ENCODE peak calls at places on chromosome 2, in eight cellular contexts. V is brain microvascular endothelial cell, U is WTC11, F is lung, J is Calu3, X is GM20000, T is PC-9, G is tibial artery. S is an unnamed sample.

GRCh38 chr2:127225186-127225960 is 5.3 kb upstream of the CYP27C1 start:
- DNase-seq in V (peak; percentile 73), U (no peak), F (no peak), J (no peak), X (no peak), T (peak; percentile 41), G (no peak), S (no peak)

GRCh38 chr2:142058149-142058548 is 72.7 kb downstream of the LRP1B start:
- DNase-seq in V (no peak), U (no peak), F (no peak), J (no peak), X (no peak), T (no peak), G (no peak), S (no peak)

GRCh38 chr2:168152902-168153301 is 94.5 kb downstream of the STK39 start:
- DNase-seq in V (no peak), U (no peak), F (no peak), J (no peak), X (no peak), T (no peak), G (no peak), S (no peak)

GRCh38 chr2:73939419-73939818 is 12.7 kb downstream of the DGUOK start:
- DNase-seq in V (no peak), U (no peak), F (peak; percentile 37), J (no peak), X (no peak), T (no peak), G (no peak), S (peak; percentile 52)

GRCh38 chr2:128215897-128216645 is 102.6 kb downstream of the HS6ST1 start:
- DNase-seq in V (no peak), U (no peak), F (no peak), J (no peak), X (no peak), T (no peak), G (no peak), S (no peak)

GRCh38 chr2:121689356-121689755 is 40.1 kb upstream of the CLASP1 start:
- DNase-seq in V (peak; percentile 67), U (no peak), F (no peak), J (peak; percentile 76), X (no peak), T (peak; percentile 50), G (no peak), S (no peak)

GRCh38 chr2:158486970-158487325 is 30.2 kb downstream of the PKP4 start:
- DNase-seq in V (peak; percentile 38), U (no peak), F (no peak), J (no peak), X (no peak), T (no peak), G (no peak), S (no peak)

GRCh38 chr2:69141081-69141480 is 128.1 kb downstream of the ANTXR1 start:
- DNase-seq in V (no peak), U (no peak), F (no peak), J (no peak), X (no peak), T (no peak), G (peak; percentile 56), S (no peak)

GRCh38 chr2:38496927-38497669 is 105.6 kb downstream of the HNRNPLL start:
- DNase-seq in V (no peak), U (no peak), F (no peak), J (no peak), X (no peak), T (no peak), G (peak; percentile 64), S (no peak)

GRCh38 chr2:101540518-101540917 is 65.6 kb upstream of the RFX8 start:
- DNase-seq in V (peak; percentile 33), U (no peak), F (peak; percentile 13), J (peak; percentile 8), X (no peak), T (peak; percentile 91), G (no peak), S (no peak)

GRCh38 chr2:49367003-49367402 is 212.7 kb upstream of the FSHR start:
- DNase-seq in V (no peak), U (no peak), F (no peak), J (no peak), X (no peak), T (no peak), G (no peak), S (no peak)

GRCh38 chr2:58046335-58046584 is 346 bp upstream of the VRK2 start:
- DNase-seq in V (no peak), U (no peak), F (no peak), J (no peak), X (no peak), T (no peak), G (no peak), S (no peak)

GRCh38 chr2:240733803-240734495 is 42.3 kb downstream of the AQP12A start:
- DNase-seq in V (no peak), U (peak; percentile 27), F (no peak), J (no peak), X (peak; percentile 54), T (no peak), G (no peak), S (no peak)
- TF ChIP-seq CTCF in V (peak; percentile 34), U (no peak), F (no peak), J (no peak), X (no peak), T (peak; percentile 41), G (no peak), S (peak; percentile 35)

DNA sequence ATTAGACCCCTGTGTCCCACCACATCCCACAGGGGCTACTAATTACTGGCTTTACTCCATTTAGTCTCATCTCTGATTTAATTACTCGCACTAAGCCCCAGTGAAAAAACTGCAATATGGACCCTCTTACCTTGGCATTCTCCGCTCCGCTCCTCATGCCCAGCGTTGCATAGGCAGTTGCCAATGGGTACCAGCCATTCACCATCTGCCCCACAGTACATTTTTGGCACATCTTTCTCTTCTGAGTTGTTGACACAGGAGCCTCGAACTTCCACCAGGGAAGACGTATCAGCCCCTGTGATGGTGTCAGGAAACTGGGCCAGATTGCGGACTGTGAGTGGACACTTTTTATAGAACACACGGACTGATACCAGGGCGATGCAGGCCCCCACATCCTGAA is 8.5 kb downstream of the EPHA4 start:
- DNase-seq in V (no peak), U (no peak), F (no peak), J (no peak), X (no peak), T (no peak), G (no peak), S (no peak)
- TF ChIP-seq CTCF in V (no peak), U (no peak), F (no peak), J (no peak), X (no peak), T (no peak), G (no peak), S (no peak)

GRCh38 chr2:189347540-189347939 is 93.7 kb upstream of the WDR75 start:
- DNase-seq in V (peak; percentile 95), U (no peak), F (no peak), J (peak; percentile 21), X (peak; percentile 23), T (peak; percentile 41), G (peak; percentile 55), S (no peak)
- TF ChIP-seq CTCF in V (peak; percentile 47), U (no peak), F (no peak), J (no peak), X (no peak), T (no peak), G (peak; percentile 14), S (no peak)

GRCh38 chr2:5590836-5591235 is 101.3 kb upstream of the SOX11 start:
- DNase-seq in V (no peak), U (no peak), F (no peak), J (no peak), X (no peak), T (no peak), G (no peak), S (no peak)

GRCh38 chr2:5589183-5589582 is 103.0 kb upstream of the SOX11 start:
- DNase-seq in V (no peak), U (no peak), F (no peak), J (no peak), X (no peak), T (no peak), G (no peak), S (no peak)

GRCh38 chr2:5592906-5593305 is 99.3 kb upstream of the SOX11 start:
- DNase-seq in V (no peak), U (no peak), F (no peak), J (no peak), X (no peak), T (no peak), G (no peak), S (no peak)

GRCh38 chr2:5587726-5588125 is 104.5 kb upstream of the SOX11 start:
- DNase-seq in V (no peak), U (no peak), F (no peak), J (no peak), X (no peak), T (no peak), G (no peak), S (no peak)
- TF ChIP-seq CTCF in V (no peak), U (no peak), F (no peak), J (no peak), X (no peak), T (no peak), G (no peak), S (no peak)

DNA sequence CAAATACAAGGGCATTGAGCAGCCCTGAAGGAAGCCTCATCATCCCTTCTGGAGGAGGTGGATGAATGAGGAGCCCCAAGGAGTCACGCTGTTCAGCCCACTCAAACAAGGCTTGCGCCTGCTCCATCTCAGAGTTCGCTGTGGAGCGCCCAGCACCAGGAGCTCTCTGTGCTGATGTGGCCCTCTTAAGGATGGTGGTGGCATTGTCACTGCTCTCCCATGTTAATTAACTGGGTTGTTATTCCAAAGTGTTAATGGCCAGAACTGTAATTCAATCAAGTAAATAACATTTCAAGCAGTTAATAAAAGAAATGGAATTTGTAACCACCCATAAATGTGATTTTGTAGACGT is 726.0 kb upstream of the RAB6C start:
- DNase-seq in V (no peak), U (peak; percentile 49), F (no peak), J (no peak), X (peak; percentile 22), T (no peak), G (no peak), S (no peak)
- TF ChIP-seq CTCF in V (no peak), U (no peak), F (no peak), J (no peak), X (no peak), T (peak; percentile 31), G (peak; percentile 13), S (no peak)

GRCh38 chr2:204557604-204558003 is 12.3 kb downstream of the PARD3B start:
- DNase-seq in V (no peak), U (no peak), F (no peak), J (no peak), X (no peak), T (no peak), G (no peak), S (no peak)

GRCh38 chr2:204560902-204561301 is 15.6 kb downstream of the PARD3B start:
- DNase-seq in V (no peak), U (no peak), F (no peak), J (no peak), X (no peak), T (no peak), G (no peak), S (no peak)

GRCh38 chr2:204566439-204566838 is 21.2 kb downstream of the PARD3B start:
- DNase-seq in V (no peak), U (no peak), F (no peak), J (no peak), X (no peak), T (no peak), G (no peak), S (no peak)

DNA sequence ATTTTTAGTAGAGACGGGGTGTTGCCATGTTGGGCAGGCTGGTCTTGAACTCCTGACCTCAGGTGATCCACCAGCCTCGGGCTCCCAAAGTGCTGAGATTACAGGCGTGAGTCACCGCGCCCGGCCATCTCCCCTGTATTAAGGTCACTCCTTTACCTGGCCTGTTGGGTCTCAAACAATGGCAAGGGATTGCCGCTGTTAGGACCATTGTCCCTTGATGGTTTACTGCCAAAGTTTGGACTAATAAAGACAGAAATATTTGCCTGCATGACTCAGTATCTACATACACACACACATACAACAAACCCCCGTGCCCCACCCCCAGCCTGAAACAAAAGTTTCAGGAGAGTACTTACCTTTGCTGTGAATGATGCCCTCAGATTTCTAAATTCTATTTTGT is 16.5 kb downstream of the PARD3B start:
- DNase-seq in V (no peak), U (no peak), F (no peak), J (peak; percentile 12), X (no peak), T (no peak), G (no peak), S (no peak)
- TF ChIP-seq CTCF in V (no peak), U (no peak), F (no peak), J (no peak), X (no peak), T (no peak), G (no peak), S (no peak)

S was measured in CD14-positive monocyte.